ENCODE peak calls at places on chromosomes 12 and 14, in four cellular contexts. K, A, Y and L are unnamed samples.

GRCh38 chr14:95703805-95704204 is 10.1 kb downstream of the TCL1A start:
- DNase-seq in K (no peak), A (no peak), Y (no peak), L (no peak)

GRCh38 chr12:120831648-120832267 is 72.4 kb downstream of the SPPL3 start:
- DNase-seq in K (no peak), A (no peak), Y (peak), L (no peak)

GRCh38 chr12:116937640-116938039 is 26.9 kb downstream of the FBXW8 start:
- DNase-seq in K (no peak), A (no peak), Y (no peak), L (no peak)

GRCh38 chr14:77498120-77498979 is at the start of gene ISM2:
- DNase-seq in K (no peak), A (peak), Y (peak), L (no peak)

GRCh38 chr12:68397566-68398158 is 65.5 kb upstream of the MDM1 start:
- DNase-seq in K (no peak), A (no peak), Y (no peak), L (no peak)

GRCh38 chr14:89613260-89614008 is 196.4 kb upstream of the FOXN3 start:
- DNase-seq in K (no peak), A (no peak), Y (no peak), L (no peak)

GRCh38 chr14:96103560-96104460 is 64.6 kb downstream of the C14orf132 start:
- DNase-seq in K (no peak), A (no peak), Y (no peak), L (no peak)

GRCh38 chr12:121026274-121027045 is 10.2 kb upstream of the C12orf43 start:
- DNase-seq in K (no peak), A (no peak), Y (peak), L (no peak)

GRCh38 chr12:39503445-39503844 is 60.5 kb upstream of the KIF21A start:
- DNase-seq in K (no peak), A (no peak), Y (no peak), L (no peak)

GRCh38 chr12:132161046-132161781 is 17.0 kb downstream of the NOC4L start:
- DNase-seq in K (no peak), A (no peak), Y (no peak), L (no peak)

GRCh38 chr12:56221233-56221756 is 427 bp downstream of the RNF41 start:
- DNase-seq in K (no peak), A (peak), Y (peak), L (no peak)

GRCh38 chr12:69569236-69569635 is 16.0 kb upstream of the CCT2 start:
- DNase-seq in K (no peak), A (no peak), Y (no peak), L (no peak)

GRCh38 chr12:13195848-13196301 is 651 bp upstream of the EMP1 start:
- DNase-seq in K (no peak), A (no peak), Y (no peak), L (no peak)

GRCh38 chr14:104856869-104857860 is 7.9 kb upstream of the CEP170B start:
- DNase-seq in K (no peak), A (peak), Y (no peak), L (no peak)

GRCh38 chr14:61455351-61455750 is 134.0 kb downstream of the PRKCH start:
- DNase-seq in K (no peak), A (no peak), Y (no peak), L (no peak)

GRCh38 chr12:114679452-114679875 is 4.5 kb downstream of the TBX3 start:
- DNase-seq in K (no peak), A (no peak), Y (no peak), L (no peak)

GRCh38 chr14:101541063-101541462 is 20.2 kb upstream of the DIO3 start:
- DNase-seq in K (no peak), A (no peak), Y (no peak), L (no peak)

GRCh38 chr14:64812412-64812811 is 67.3 kb downstream of the SPTB start:
- DNase-seq in K (peak), A (no peak), Y (peak), L (no peak)

GRCh38 chr14:45426685-45427282 is 173.8 kb upstream of the MIS18BP1 start:
- DNase-seq in K (peak), A (no peak), Y (peak), L (no peak)

GRCh38 chr14:96725232-96725631 is 72.0 kb upstream of the VRK1 start:
- DNase-seq in K (no peak), A (no peak), Y (no peak), L (no peak)

GRCh38 chr12:87274594-87275245 is 754.5 kb downstream of the C12orf50 start:
- DNase-seq in K (no peak), A (no peak), Y (peak), L (no peak)